ENCODE peak calls at places on chromosomes 2 and 18, in four cellular contexts. X is AG09309, A is NCI-H748 treated with DMSO at 0.1 percent for 48 hours, M is activated gamma-delta T cell. D is an unnamed sample.

GRCh38 chr2:158845869-158846268 is 50.8 kb downstream of the DAPL1 start:
- DNase-seq in X (no peak), A (peak; percentile 22), M (no peak), D (peak; percentile 48)

GRCh38 chr2:120470041-120470716 is 124.2 kb downstream of the INHBB start:
- DNase-seq in X (peak; percentile 90), A (no peak), M (no peak), D (peak; percentile 93)

GRCh38 chr2:122072666-122073065 is 317.2 kb downstream of the TSN start:
- DNase-seq in X (no peak), A (no peak), M (no peak), D (no peak)

GRCh38 chr2:74516070-74516633 is 1.9 kb downstream of the TLX2 start:
- DNase-seq in X (no peak), A (no peak), M (peak; percentile 39), D (no peak)

GRCh38 chr18:24321071-24321470 is 76.6 kb downstream of the OSBPL1A start:
- DNase-seq in X (peak; percentile 10), A (no peak), M (no peak), D (no peak)

GRCh38 chr18:25832008-25832604 is 258.3 kb downstream of the SS18 start:
- DNase-seq in X (peak; percentile 11), A (peak; percentile 58), M (no peak), D (peak; percentile 30)

GRCh38 chr2:11669454-11670291 is at the start of gene NTSR2:
- DNase-seq in X (no peak), A (no peak), M (no peak), D (peak; percentile 18)

GRCh38 chr2:20812779-20813178 is 10.1 kb downstream of the LDAH start:
- DNase-seq in X (no peak), A (no peak), M (no peak), D (no peak)

GRCh38 chr18:14074187-14074586 is 58.0 kb downstream of the ZNF519 start:
- DNase-seq in X (no peak), A (no peak), M (no peak), D (no peak)

GRCh38 chr2:39737661-39738060 is 41.4 kb downstream of the THUMPD2 start:
- DNase-seq in X (peak; percentile 64), A (no peak), M (no peak), D (peak; percentile 47)

GRCh38 chr2:135162377-135162776 is 110.3 kb downstream of the RAB3GAP1 start:
- DNase-seq in X (no peak), A (no peak), M (no peak), D (no peak)

GRCh38 chr2:205716126-205716525 is 33.8 kb downstream of the NRP2 start:
- DNase-seq in X (no peak), A (no peak), M (no peak), D (no peak)

GRCh38 chr18:56323673-56324072 is 314.7 kb downstream of the TXNL1 start:
- DNase-seq in X (no peak), A (no peak), M (no peak), D (no peak)

D was measured in stromal cell of bone marrow.